ENCODE peak calls at places on chromosomes 1 and 21, in five cellular contexts. O is naive thymus-derived CD4-positive, alpha-beta T cell; K is left lung; T is RWPE1; B is Panc1. E is an unnamed sample.

GRCh38 chr1:209937996-209938959 is at the start of gene SYT14:
- DNase-seq in O (no peak), K (no peak), T (peak), B (no peak), E (no peak)

GRCh38 chr1:185694081-185694480 is 40.1 kb upstream of the HMCN1 start:
- DNase-seq in O (no peak), K (peak), T (no peak), B (no peak), E (no peak)

GRCh38 chr1:44240802-44241671 is 27.8 kb downstream of the DMAP1 start:
- DNase-seq in O (no peak), K (no peak), T (no peak), B (no peak), E (no peak)

GRCh38 chr1:79791488-79792211 is 785.1 kb upstream of the ADGRL4 start:
- DNase-seq in O (no peak), K (no peak), T (no peak), B (no peak), E (no peak)

GRCh38 chr1:162070825-162071224 is 1.3 kb downstream of the NOS1AP start:
- DNase-seq in O (no peak), K (no peak), T (no peak), B (no peak), E (no peak)

GRCh38 chr21:36851121-36851520 is 115.3 kb downstream of the HLCS start:
- DNase-seq in O (no peak), K (no peak), T (no peak), B (no peak), E (no peak)

GRCh38 chr1:150813028-150813707 is 5.1 kb upstream of the CTSK start:
- DNase-seq in O (no peak), K (peak), T (peak), B (peak), E (peak)

GRCh38 chr1:10679521-10680220 is 116.8 kb downstream of the CASZ1 start:
- DNase-seq in O (no peak), K (no peak), T (peak), B (no peak), E (no peak)

GRCh38 chr1:64490204-64490818 is 20.4 kb downstream of the CACHD1 start:
- DNase-seq in O (no peak), K (no peak), T (no peak), B (no peak), E (no peak)

GRCh38 chr1:29096255-29096896 is 27.3 kb downstream of the TMEM200B start:
- DNase-seq in O (no peak), K (no peak), T (no peak), B (no peak), E (no peak)

GRCh38 chr1:176560681-176561080 is 97.7 kb downstream of the PAPPA2 start:
- DNase-seq in O (no peak), K (no peak), T (no peak), B (no peak), E (no peak)

GRCh38 chr1:85656256-85656655 is 52.0 kb downstream of the ZNHIT6 start:
- DNase-seq in O (no peak), K (no peak), T (no peak), B (no peak), E (no peak)

GRCh38 chr1:41109316-41110263 is 88.1 kb upstream of the SLFNL1 start:
- DNase-seq in O (no peak), K (no peak), T (peak), B (peak), E (peak)

GRCh38 chr21:46206163-46207005 is 22.1 kb upstream of the SPATC1L start:
- DNase-seq in O (no peak), K (no peak), T (no peak), B (no peak), E (no peak)

GRCh38 chr1:65407875-65408274 is 12.6 kb upstream of the LEPR start:
- DNase-seq in O (no peak), K (no peak), T (no peak), B (no peak), E (no peak)

GRCh38 chr1:152962876-152963415 is 7.5 kb upstream of the SPRR4 start:
- DNase-seq in O (no peak), K (no peak), T (no peak), B (no peak), E (no peak)

GRCh38 chr21:34536311-34536710 is 24.3 kb upstream of the KCNE1 start:
- DNase-seq in O (no peak), K (no peak), T (no peak), B (no peak), E (no peak)

GRCh38 chr1:8343044-8343443 is 25.1 kb downstream of the SLC45A1 start:
- DNase-seq in O (no peak), K (no peak), T (no peak), B (no peak), E (no peak)
- H3K27ac ChIP-seq in O (no peak), K (no peak), T (peak), B (peak), E (no peak)

GRCh38 chr1:232614811-232615210 is 15.1 kb downstream of the SIPA1L2 start:
- DNase-seq in O (no peak), K (no peak), T (no peak), B (no peak), E (no peak)

GRCh38 chr1:232613752-232614381 is 16.1 kb downstream of the SIPA1L2 start:
- DNase-seq in O (no peak), K (no peak), T (no peak), B (no peak), E (no peak)

GRCh38 chr1:232615401-232615800 is 14.5 kb downstream of the SIPA1L2 start:
- DNase-seq in O (no peak), K (no peak), T (no peak), B (no peak), E (no peak)

GRCh38 chr1:232610187-232610901 is 19.6 kb downstream of the SIPA1L2 start:
- DNase-seq in O (no peak), K (no peak), T (no peak), B (no peak), E (no peak)

DNA sequence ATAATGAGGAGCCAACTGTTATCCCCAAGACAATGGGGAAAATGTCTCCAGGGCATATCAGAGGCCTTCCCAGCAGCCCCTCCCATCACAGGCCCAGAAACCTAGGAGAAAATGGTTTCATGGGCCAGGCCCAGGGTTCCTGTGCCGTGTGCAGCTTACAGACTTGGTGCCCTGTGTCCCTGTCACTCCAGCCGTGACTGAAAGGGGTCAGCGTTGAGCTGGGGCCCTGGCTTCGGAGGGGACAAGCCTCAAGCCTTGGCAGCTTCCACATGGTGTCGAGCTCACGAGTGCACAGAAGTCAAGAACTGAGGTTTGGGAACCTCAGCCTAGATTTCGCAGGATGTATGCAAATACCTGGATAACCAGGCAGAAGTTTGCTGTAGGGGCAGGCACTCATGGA is 18.1 kb downstream of the SIPA1L2 start:
- DNase-seq in O (no peak), K (no peak), T (no peak), B (no peak), E (no peak)
- H3K27ac ChIP-seq in O (no peak), K (no peak), T (no peak), B (no peak), E (no peak)

GRCh38 chr1:81369814-81370213 is 430.9 kb upstream of the ADGRL2 start:
- DNase-seq in O (no peak), K (no peak), T (no peak), B (no peak), E (no peak)
- H3K27ac ChIP-seq in O (no peak), K (no peak), T (no peak), B (no peak), E (no peak)

DNA sequence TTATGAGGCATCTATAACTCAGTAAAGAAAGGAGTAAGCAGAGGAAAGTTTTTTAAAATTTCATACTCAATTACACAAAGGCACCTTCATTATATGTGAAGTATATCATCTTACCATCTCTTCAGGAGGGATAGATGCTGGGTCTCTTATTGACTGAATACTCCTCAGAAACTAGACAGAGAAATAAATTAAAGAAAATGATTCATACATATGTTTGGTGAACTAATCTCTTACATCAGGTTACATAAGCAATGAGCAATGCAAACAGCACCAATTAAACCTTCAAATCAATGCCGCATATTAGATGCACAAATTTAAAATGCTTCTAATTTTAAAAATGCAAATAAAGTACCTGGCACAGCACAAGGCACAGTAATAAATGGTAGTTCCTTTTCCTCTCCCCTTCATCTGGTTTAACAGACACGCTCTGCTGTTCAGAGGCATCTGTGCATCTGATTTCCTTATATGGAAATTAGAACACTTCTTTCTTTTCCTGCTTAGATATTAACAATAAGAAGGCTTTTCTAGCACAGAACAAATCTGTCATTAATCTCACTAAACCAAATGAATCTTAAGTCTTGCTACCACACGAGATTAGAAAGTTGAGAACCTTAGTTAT is 20.0 kb downstream of the SCYL3 start:
- DNase-seq in O (no peak), K (no peak), T (no peak), B (no peak), E (no peak)
- H3K27ac ChIP-seq in O (no peak), K (no peak), T (no peak), B (no peak), E (peak)

GRCh38 chr21:41673071-41673470 is 93.8 kb downstream of the RIPK4 start:
- DNase-seq in O (no peak), K (no peak), T (no peak), B (no peak), E (no peak)

GRCh38 chr21:41671212-41671762 is 95.6 kb downstream of the RIPK4 start:
- DNase-seq in O (no peak), K (no peak), T (no peak), B (no peak), E (no peak)

GRCh38 chr21:41673596-41674335 is 93.1 kb downstream of the RIPK4 start:
- DNase-seq in O (no peak), K (no peak), T (no peak), B (no peak), E (no peak)

GRCh38 chr21:41671859-41672542 is 94.9 kb downstream of the RIPK4 start:
- DNase-seq in O (no peak), K (no peak), T (no peak), B (no peak), E (no peak)

GRCh38 chr21:41672543-41672915 is 94.3 kb downstream of the RIPK4 start:
- DNase-seq in O (no peak), K (no peak), T (no peak), B (no peak), E (no peak)
- H3K27ac ChIP-seq in O (no peak), K (no peak), T (peak), B (peak), E (no peak)

GRCh38 chr1:208110296-208110695 is 133.9 kb downstream of the PLXNA2 start:
- DNase-seq in O (no peak), K (no peak), T (no peak), B (no peak), E (no peak)
- H3K27ac ChIP-seq in O (no peak), K (no peak), T (peak), B (no peak), E (no peak)

DNA sequence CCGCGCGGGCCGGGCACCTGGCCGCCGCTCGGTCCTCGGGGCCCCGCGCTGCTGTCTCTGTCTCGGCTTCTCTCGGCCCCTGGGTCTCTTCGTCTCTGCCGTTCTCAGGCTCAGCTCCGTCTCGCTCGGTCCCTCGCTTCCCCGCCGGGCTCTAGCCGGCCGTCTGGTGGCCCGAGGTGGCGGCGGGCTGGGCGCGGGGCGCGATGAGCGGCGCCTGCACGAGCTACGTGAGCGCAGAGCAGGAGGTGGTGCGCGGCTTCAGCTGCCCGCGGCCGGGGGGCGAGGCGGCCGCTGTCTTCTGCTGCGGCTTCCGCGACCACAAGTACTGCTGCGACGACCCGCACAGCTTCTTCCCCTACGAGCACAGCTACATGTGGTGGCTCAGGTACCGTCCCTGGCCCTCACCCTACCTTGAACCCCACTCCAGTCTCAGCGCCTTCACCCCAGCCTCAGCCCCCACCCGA is 355 bp downstream of the SHISAL2A start:
- DNase-seq in O (no peak), K (peak), T (no peak), B (no peak), E (no peak)
- H3K27ac ChIP-seq in O (peak), K (no peak), T (no peak), B (no peak), E (no peak)

GRCh38 chr1:12565094-12565965 is 52.7 kb downstream of the DHRS3 start:
- DNase-seq in O (no peak), K (no peak), T (no peak), B (no peak), E (no peak)
- H3K27ac ChIP-seq in O (no peak), K (no peak), T (no peak), B (peak), E (no peak)

GRCh38 chr1:236063551-236063918 is 1.4 kb downstream of the NID1 start:
- DNase-seq in O (no peak), K (no peak), T (no peak), B (no peak), E (no peak)
- H3K27ac ChIP-seq in O (no peak), K (peak), T (peak), B (peak), E (no peak)

GRCh38 chr1:219697667-219698066 is 84.8 kb upstream of the ZC3H11B start:
- DNase-seq in O (no peak), K (no peak), T (no peak), B (no peak), E (no peak)

GRCh38 chr1:219689774-219690173 is 76.9 kb upstream of the ZC3H11B start:
- DNase-seq in O (no peak), K (no peak), T (no peak), B (no peak), E (no peak)

DNA sequence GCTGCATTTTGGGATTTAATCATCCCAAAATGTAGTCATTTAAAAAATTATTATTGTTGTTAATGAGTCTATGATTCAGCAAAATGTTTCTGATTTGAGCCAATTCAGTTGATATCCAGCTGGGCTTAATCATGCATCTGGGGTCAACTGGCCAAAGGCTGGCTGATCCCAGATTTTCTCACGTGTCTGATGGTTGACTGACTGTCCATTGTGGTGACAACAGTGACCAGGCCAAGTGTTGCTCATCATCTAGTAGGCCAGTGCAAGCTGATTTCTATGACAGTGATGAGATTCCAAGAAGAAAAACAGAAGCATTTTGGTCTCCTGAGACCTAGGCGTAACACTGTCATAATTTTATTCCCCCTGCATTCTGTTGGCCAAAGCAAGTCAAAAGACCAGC is 80.1 kb upstream of the ZC3H11B start:
- DNase-seq in O (no peak), K (no peak), T (no peak), B (no peak), E (no peak)
- H3K27ac ChIP-seq in O (no peak), K (no peak), T (no peak), B (no peak), E (no peak)